ENCODE peak calls at places on chromosomes 3 and 15, in eight cellular contexts. T is AG10803; G is right lobe of liver; N is left cardiac atrium; P is retina; R is choroid plexus epithelial cell; X is kidney tubule cell; V is CD8-positive, alpha-beta memory T cell. J is an unnamed sample.

GRCh38 chr15:73996939-73997338 is 2.4 kb downstream of the PML start:
- DNase-seq in P (no peak), X (peak; percentile 46), N (no peak), G (no peak), R (peak; percentile 72), T (peak; percentile 67), V (peak; percentile 41), J (no peak)

GRCh38 chr15:77985931-77986480 is 91.5 kb downstream of the TBC1D2B start:
- DNase-seq in R (no peak), P (no peak), G (no peak), X (no peak), V (no peak), T (no peak), N (no peak), J (no peak)

GRCh38 chr3:127672429-127673190 is at the start of gene ABTB1:
- DNase-seq in X (peak; percentile 80), N (peak; percentile 90), V (peak; percentile 83), T (peak; percentile 73), R (peak; percentile 75), P (peak; percentile 81), G (peak; percentile 93), J (peak; percentile 88)

GRCh38 chr3:55300701-55301100 is 186.4 kb downstream of the WNT5A start:
- DNase-seq in N (no peak), P (no peak), T (no peak), G (no peak), R (no peak), V (no peak), X (no peak), J (no peak)

GRCh38 chr3:181660337-181660736 is 51.4 kb upstream of the SOX2 start:
- DNase-seq in V (no peak), G (no peak), T (no peak), N (no peak), P (no peak), X (no peak), R (no peak), J (no peak)

GRCh38 chr3:69941439-69942176 is 57.9 kb upstream of the SAMMSON start:
- DNase-seq in T (no peak), N (no peak), R (peak; percentile 17), P (no peak), V (no peak), X (peak; percentile 82), G (no peak), J (no peak)

GRCh38 chr15:27827336-27827735 is 271.8 kb downstream of the OCA2 start:
- DNase-seq in T (peak; percentile 45), V (no peak), X (no peak), N (no peak), G (no peak), P (no peak), R (peak; percentile 17), J (no peak)

GRCh38 chr3:16837602-16838001 is 47.2 kb upstream of the PLCL2 start:
- DNase-seq in N (peak; percentile 30), V (no peak), G (peak; percentile 56), P (no peak), R (no peak), X (no peak), T (no peak), J (peak; percentile 92)

GRCh38 chr3:67077656-67078055 is 79.5 kb downstream of the KBTBD8 start:
- DNase-seq in G (no peak), V (no peak), T (peak; percentile 43), N (no peak), X (no peak), P (no peak), R (peak; percentile 58), J (no peak)